ENCODE peak calls at places on chromosomes 5 and 9, in nine cellular contexts. One of them, this sample, is unnamed.
A peak's percentile ranks its signal among the peaks of the same experiment; 100 is the strongest.

GRCh38 chr5:80216096-80216495 is 39.8 kb downstream of the SERINC5 start:
- DNase-seq in ACHN: no peak
- DNase-seq in stimulated activated CD4-positive, alpha-beta T cell treated with anti-CD3 and anti-CD28 coated beads, Interleukin-1b, Interleukin-23, amount 100 ng/mL, for 24 hours: no peak
- DNase-seq in stimulated activated CD8-positive, alpha-beta memory T cell treated with anti-CD3 and anti-CD28 coated beads, Interleukin-7, amount 100 ng/mL, for 1 hour: no peak
- DNase-seq in central memory CD4-positive, alpha-beta T cell: no peak
- DNase-seq in RCC 7860: no peak
- DNase-seq in activated T-cell treated with anti-CD3 and anti-CD28 coated beads for 1 hour: no peak
- DNase-seq in IMR-90: no peak
- DNase-seq in D721Med: no peak
- DNase-seq in this sample: no peak

GRCh38 chr9:129400001-129400970 is 220.6 kb downstream of the C9orf50 start:
- DNase-seq in ACHN: no peak
- DNase-seq in stimulated activated CD4-positive, alpha-beta T cell treated with anti-CD3 and anti-CD28 coated beads, Interleukin-1b, Interleukin-23, amount 100 ng/mL, for 24 hours: no peak
- DNase-seq in stimulated activated CD8-positive, alpha-beta memory T cell treated with anti-CD3 and anti-CD28 coated beads, Interleukin-7, amount 100 ng/mL, for 1 hour: no peak
- DNase-seq in central memory CD4-positive, alpha-beta T cell: no peak
- DNase-seq in RCC 7860: no peak
- DNase-seq in activated T-cell treated with anti-CD3 and anti-CD28 coated beads for 1 hour: no peak
- DNase-seq in IMR-90: no peak
- DNase-seq in D721Med: no peak
- DNase-seq in this sample: no peak

GRCh38 chr5:110625376-110625999 is 101.0 kb downstream of the TMEM232 start:
- DNase-seq in ACHN: peak; percentile 45
- DNase-seq in stimulated activated CD4-positive, alpha-beta T cell treated with anti-CD3 and anti-CD28 coated beads, Interleukin-1b, Interleukin-23, amount 100 ng/mL, for 24 hours: no peak
- DNase-seq in stimulated activated CD8-positive, alpha-beta memory T cell treated with anti-CD3 and anti-CD28 coated beads, Interleukin-7, amount 100 ng/mL, for 1 hour: no peak
- DNase-seq in central memory CD4-positive, alpha-beta T cell: peak; percentile 9
- DNase-seq in RCC 7860: peak; percentile 46
- DNase-seq in activated T-cell treated with anti-CD3 and anti-CD28 coated beads for 1 hour: no peak
- DNase-seq in IMR-90: peak; percentile 52
- DNase-seq in D721Med: no peak
- DNase-seq in this sample: no peak

GRCh38 chr5:108303611-108304010 is 78.3 kb downstream of the FBXL17 start:
- DNase-seq in ACHN: no peak
- DNase-seq in stimulated activated CD4-positive, alpha-beta T cell treated with anti-CD3 and anti-CD28 coated beads, Interleukin-1b, Interleukin-23, amount 100 ng/mL, for 24 hours: no peak
- DNase-seq in stimulated activated CD8-positive, alpha-beta memory T cell treated with anti-CD3 and anti-CD28 coated beads, Interleukin-7, amount 100 ng/mL, for 1 hour: no peak
- DNase-seq in central memory CD4-positive, alpha-beta T cell: no peak
- DNase-seq in RCC 7860: no peak
- DNase-seq in activated T-cell treated with anti-CD3 and anti-CD28 coated beads for 1 hour: no peak
- DNase-seq in IMR-90: peak; percentile 36
- DNase-seq in D721Med: no peak
- DNase-seq in this sample: no peak

GRCh38 chr9:127344373-127344995 is 52.5 kb upstream of the SLC2A8 start:
- DNase-seq in ACHN: no peak
- DNase-seq in stimulated activated CD4-positive, alpha-beta T cell treated with anti-CD3 and anti-CD28 coated beads, Interleukin-1b, Interleukin-23, amount 100 ng/mL, for 24 hours: no peak
- DNase-seq in stimulated activated CD8-positive, alpha-beta memory T cell treated with anti-CD3 and anti-CD28 coated beads, Interleukin-7, amount 100 ng/mL, for 1 hour: no peak
- DNase-seq in central memory CD4-positive, alpha-beta T cell: no peak
- DNase-seq in RCC 7860: no peak
- DNase-seq in activated T-cell treated with anti-CD3 and anti-CD28 coated beads for 1 hour: no peak
- DNase-seq in IMR-90: peak; percentile 64
- DNase-seq in D721Med: no peak
- DNase-seq in this sample: no peak

GRCh38 chr5:177469061-177469628 is 4.3 kb downstream of the DBN1 start:
- DNase-seq in ACHN: no peak
- DNase-seq in stimulated activated CD4-positive, alpha-beta T cell treated with anti-CD3 and anti-CD28 coated beads, Interleukin-1b, Interleukin-23, amount 100 ng/mL, for 24 hours: no peak
- DNase-seq in stimulated activated CD8-positive, alpha-beta memory T cell treated with anti-CD3 and anti-CD28 coated beads, Interleukin-7, amount 100 ng/mL, for 1 hour: no peak
- DNase-seq in central memory CD4-positive, alpha-beta T cell: no peak
- DNase-seq in RCC 7860: no peak
- DNase-seq in activated T-cell treated with anti-CD3 and anti-CD28 coated beads for 1 hour: no peak
- DNase-seq in IMR-90: no peak
- DNase-seq in D721Med: no peak
- DNase-seq in this sample: peak; percentile 75

GRCh38 chr5:68875351-68875750 is 218.5 kb upstream of the SLC30A5 start:
- DNase-seq in ACHN: no peak
- DNase-seq in stimulated activated CD4-positive, alpha-beta T cell treated with anti-CD3 and anti-CD28 coated beads, Interleukin-1b, Interleukin-23, amount 100 ng/mL, for 24 hours: no peak
- DNase-seq in stimulated activated CD8-positive, alpha-beta memory T cell treated with anti-CD3 and anti-CD28 coated beads, Interleukin-7, amount 100 ng/mL, for 1 hour: no peak
- DNase-seq in central memory CD4-positive, alpha-beta T cell: peak; percentile 24
- DNase-seq in RCC 7860: no peak
- DNase-seq in activated T-cell treated with anti-CD3 and anti-CD28 coated beads for 1 hour: peak; percentile 7
- DNase-seq in IMR-90: no peak
- DNase-seq in D721Med: no peak
- DNase-seq in this sample: no peak

GRCh38 chr5:150184006-150184405 is 5.9 kb upstream of the SLC6A7 start:
- DNase-seq in ACHN: no peak
- DNase-seq in stimulated activated CD4-positive, alpha-beta T cell treated with anti-CD3 and anti-CD28 coated beads, Interleukin-1b, Interleukin-23, amount 100 ng/mL, for 24 hours: no peak
- DNase-seq in stimulated activated CD8-positive, alpha-beta memory T cell treated with anti-CD3 and anti-CD28 coated beads, Interleukin-7, amount 100 ng/mL, for 1 hour: no peak
- DNase-seq in central memory CD4-positive, alpha-beta T cell: no peak
- DNase-seq in RCC 7860: no peak
- DNase-seq in activated T-cell treated with anti-CD3 and anti-CD28 coated beads for 1 hour: no peak
- DNase-seq in IMR-90: no peak
- DNase-seq in D721Med: no peak
- DNase-seq in this sample: no peak

GRCh38 chr9:87551692-87552303 is 54.1 kb downstream of the DAPK1 start:
- DNase-seq in ACHN: no peak
- DNase-seq in stimulated activated CD4-positive, alpha-beta T cell treated with anti-CD3 and anti-CD28 coated beads, Interleukin-1b, Interleukin-23, amount 100 ng/mL, for 24 hours: no peak
- DNase-seq in stimulated activated CD8-positive, alpha-beta memory T cell treated with anti-CD3 and anti-CD28 coated beads, Interleukin-7, amount 100 ng/mL, for 1 hour: no peak
- DNase-seq in central memory CD4-positive, alpha-beta T cell: no peak
- DNase-seq in RCC 7860: no peak
- DNase-seq in activated T-cell treated with anti-CD3 and anti-CD28 coated beads for 1 hour: no peak
- DNase-seq in IMR-90: no peak
- DNase-seq in D721Med: no peak
- DNase-seq in this sample: no peak

GRCh38 chr9:113223963-113224362 is 2.6 kb downstream of the SLC31A1 start:
- DNase-seq in ACHN: no peak
- DNase-seq in stimulated activated CD4-positive, alpha-beta T cell treated with anti-CD3 and anti-CD28 coated beads, Interleukin-1b, Interleukin-23, amount 100 ng/mL, for 24 hours: no peak
- DNase-seq in stimulated activated CD8-positive, alpha-beta memory T cell treated with anti-CD3 and anti-CD28 coated beads, Interleukin-7, amount 100 ng/mL, for 1 hour: no peak
- DNase-seq in central memory CD4-positive, alpha-beta T cell: no peak
- DNase-seq in RCC 7860: no peak
- DNase-seq in activated T-cell treated with anti-CD3 and anti-CD28 coated beads for 1 hour: no peak
- DNase-seq in IMR-90: peak; percentile 96
- DNase-seq in D721Med: no peak
- DNase-seq in this sample: no peak

GRCh38 chr5:149265559-149265958 is 6.1 kb upstream of the AFAP1L1 start:
- DNase-seq in ACHN: peak; percentile 37
- DNase-seq in stimulated activated CD4-positive, alpha-beta T cell treated with anti-CD3 and anti-CD28 coated beads, Interleukin-1b, Interleukin-23, amount 100 ng/mL, for 24 hours: no peak
- DNase-seq in stimulated activated CD8-positive, alpha-beta memory T cell treated with anti-CD3 and anti-CD28 coated beads, Interleukin-7, amount 100 ng/mL, for 1 hour: no peak
- DNase-seq in central memory CD4-positive, alpha-beta T cell: no peak
- DNase-seq in RCC 7860: no peak
- DNase-seq in activated T-cell treated with anti-CD3 and anti-CD28 coated beads for 1 hour: no peak
- DNase-seq in IMR-90: peak; percentile 72
- DNase-seq in D721Med: no peak
- DNase-seq in this sample: no peak

GRCh38 chr5:159963967-159964366 is 45.0 kb upstream of the TTC1 start:
- DNase-seq in ACHN: no peak
- DNase-seq in stimulated activated CD4-positive, alpha-beta T cell treated with anti-CD3 and anti-CD28 coated beads, Interleukin-1b, Interleukin-23, amount 100 ng/mL, for 24 hours: no peak
- DNase-seq in stimulated activated CD8-positive, alpha-beta memory T cell treated with anti-CD3 and anti-CD28 coated beads, Interleukin-7, amount 100 ng/mL, for 1 hour: no peak
- DNase-seq in central memory CD4-positive, alpha-beta T cell: no peak
- DNase-seq in RCC 7860: no peak
- DNase-seq in activated T-cell treated with anti-CD3 and anti-CD28 coated beads for 1 hour: no peak
- DNase-seq in IMR-90: no peak
- DNase-seq in D721Med: no peak
- DNase-seq in this sample: no peak

GRCh38 chr5:55052383-55052931 is 28.4 kb downstream of the GZMK start:
- DNase-seq in ACHN: no peak
- DNase-seq in stimulated activated CD4-positive, alpha-beta T cell treated with anti-CD3 and anti-CD28 coated beads, Interleukin-1b, Interleukin-23, amount 100 ng/mL, for 24 hours: no peak
- DNase-seq in stimulated activated CD8-positive, alpha-beta memory T cell treated with anti-CD3 and anti-CD28 coated beads, Interleukin-7, amount 100 ng/mL, for 1 hour: no peak
- DNase-seq in central memory CD4-positive, alpha-beta T cell: no peak
- DNase-seq in RCC 7860: no peak
- DNase-seq in activated T-cell treated with anti-CD3 and anti-CD28 coated beads for 1 hour: no peak
- DNase-seq in IMR-90: peak; percentile 15
- DNase-seq in D721Med: no peak
- DNase-seq in this sample: no peak

GRCh38 chr5:51373880-51374523 is 9.2 kb upstream of the ISL1 start:
- DNase-seq in ACHN: no peak
- DNase-seq in stimulated activated CD4-positive, alpha-beta T cell treated with anti-CD3 and anti-CD28 coated beads, Interleukin-1b, Interleukin-23, amount 100 ng/mL, for 24 hours: no peak
- DNase-seq in stimulated activated CD8-positive, alpha-beta memory T cell treated with anti-CD3 and anti-CD28 coated beads, Interleukin-7, amount 100 ng/mL, for 1 hour: no peak
- DNase-seq in central memory CD4-positive, alpha-beta T cell: no peak
- DNase-seq in RCC 7860: no peak
- DNase-seq in activated T-cell treated with anti-CD3 and anti-CD28 coated beads for 1 hour: no peak
- DNase-seq in IMR-90: no peak
- DNase-seq in D721Med: no peak
- DNase-seq in this sample: no peak